ENCODE peak calls at places on chromosome 20, in five cellular contexts. O is GM13977, B is fibroblast of lung, K is RWPE1, Y is B cell. T is an unnamed sample.

GRCh38 chr20:22572023-22572422 is 12.3 kb downstream of the FOXA2 start:
- DNase-seq in O (no peak), K (no peak), B (no peak), Y (no peak), T (no peak)

GRCh38 chr20:18739785-18740184 is 73.8 kb upstream of the SCP2D1 start:
- DNase-seq in O (no peak), Y (no peak), B (peak; percentile 70), K (no peak), T (peak; percentile 39)

GRCh38 chr20:25361287-25361683 is 29.4 kb downstream of the ABHD12 start:
- DNase-seq in K (no peak), O (no peak), Y (no peak), B (peak; percentile 72), T (no peak)

GRCh38 chr20:32325706-32326506 is 32.2 kb upstream of the ASXL1 start:
- DNase-seq in K (peak; percentile 51), O (no peak), B (peak; percentile 83), Y (no peak), T (no peak)

GRCh38 chr20:41650221-41650948 is 32.2 kb upstream of the CHD6 start:
- DNase-seq in O (no peak), B (no peak), Y (no peak), K (no peak), T (no peak)

GRCh38 chr20:36181934-36182603 is 27.5 kb downstream of the EPB41L1 start:
- DNase-seq in K (no peak), Y (peak; percentile 17), O (no peak), B (peak; percentile 43), T (no peak)

GRCh38 chr20:571754-572331 is 28.3 kb upstream of the CSNK2A1 start:
- DNase-seq in K (no peak), Y (no peak), O (no peak), B (peak; percentile 13), T (peak; percentile 61)

GRCh38 chr20:4161447-4162251 is 146.3 kb upstream of the RNF24 start:
- DNase-seq in K (peak; percentile 36), B (peak; percentile 24), O (no peak), Y (no peak), T (no peak)

GRCh38 chr20:3871549-3872265 is 17.5 kb upstream of the PANK2 start:
- DNase-seq in O (no peak), Y (no peak), B (no peak), K (peak; percentile 50), T (no peak)

GRCh38 chr20:22227301-22227700 is 357.1 kb downstream of the FOXA2 start:
- DNase-seq in K (no peak), B (peak; percentile 0), Y (no peak), O (no peak), T (no peak)

GRCh38 chr20:51128198-51128597 is 105.3 kb upstream of the KCNG1 start:
- DNase-seq in Y (no peak), K (peak; percentile 64), O (peak; percentile 38), B (peak; percentile 92), T (no peak)

DNA sequence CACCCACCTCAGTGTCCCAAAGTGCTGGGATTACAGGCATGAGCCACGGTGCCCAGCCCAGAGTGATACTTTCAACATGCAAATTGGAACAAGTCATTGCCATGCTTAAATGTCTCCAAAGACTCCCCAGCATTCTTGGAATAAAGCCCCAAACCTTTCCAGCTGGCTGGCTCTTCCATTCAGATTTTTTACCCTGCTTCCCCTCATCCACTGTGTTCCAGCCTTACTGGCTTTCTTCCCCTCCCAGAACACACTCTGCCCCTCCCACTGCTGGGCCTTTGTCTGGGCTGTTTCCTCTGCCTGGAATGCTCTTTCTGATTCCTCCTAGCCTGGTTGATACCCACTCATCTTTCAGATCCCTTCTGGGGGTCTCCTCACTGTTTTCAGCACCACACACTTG is 40.1 kb upstream of the NNAT start:
- DNase-seq in K (no peak), O (no peak), Y (no peak), B (no peak), T (no peak)
- TF ChIP-seq CTCF in K (no peak), O (no peak), Y (no peak), B (no peak), T (no peak)

DNA sequence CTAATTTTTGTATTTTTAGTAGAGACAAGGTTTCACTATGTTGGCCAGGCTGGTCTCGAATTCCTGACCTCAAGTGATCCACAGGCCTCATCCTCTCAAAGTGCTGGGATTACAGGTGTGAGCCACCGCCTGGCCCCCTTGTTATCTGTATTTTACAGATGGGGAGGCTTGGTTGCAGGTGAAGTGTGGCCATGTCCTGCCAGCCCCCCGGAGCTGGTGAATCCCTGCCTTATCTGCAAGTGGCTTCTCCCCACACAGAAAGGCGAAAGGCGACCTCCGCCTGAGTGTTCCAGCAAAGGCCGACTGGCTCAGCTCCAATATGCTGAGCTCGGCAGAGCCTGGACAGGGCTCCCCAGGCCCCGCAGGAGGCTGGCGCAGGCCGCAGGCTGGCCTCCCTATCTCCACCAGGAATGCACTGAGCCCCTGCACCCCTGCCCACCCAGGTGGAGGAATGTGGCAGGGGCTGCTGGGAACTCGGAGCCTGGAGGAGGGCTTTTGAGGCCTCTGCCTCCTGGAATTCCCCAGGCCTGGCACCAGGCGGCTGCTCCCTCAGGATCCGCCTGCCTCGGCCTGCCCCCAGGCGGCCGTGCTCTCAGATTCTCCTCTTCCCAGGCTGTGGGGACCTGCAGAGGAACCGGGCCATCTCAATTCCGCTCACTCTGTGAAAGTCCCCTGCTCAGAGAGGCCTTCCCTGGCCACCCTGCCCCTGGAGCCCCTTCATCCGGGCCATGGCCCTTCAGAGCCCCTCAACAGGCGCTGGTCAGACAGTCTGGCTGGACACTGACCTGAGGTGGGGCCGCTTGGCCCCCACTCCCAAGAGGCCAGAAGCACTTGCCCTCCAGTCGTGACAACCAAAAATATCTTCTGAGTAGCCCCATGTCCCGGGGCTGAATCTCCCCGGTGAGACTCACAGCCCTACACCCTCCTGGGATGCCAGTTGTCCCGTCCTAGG is 9.3 kb upstream of the LAMA5 start:
- DNase-seq in K (no peak), Y (no peak), B (peak; percentile 49), O (no peak), T (no peak)
- TF ChIP-seq CTCF in K (peak; percentile 80), Y (no peak), B (peak; percentile 49), O (no peak), T (no peak)

DNA sequence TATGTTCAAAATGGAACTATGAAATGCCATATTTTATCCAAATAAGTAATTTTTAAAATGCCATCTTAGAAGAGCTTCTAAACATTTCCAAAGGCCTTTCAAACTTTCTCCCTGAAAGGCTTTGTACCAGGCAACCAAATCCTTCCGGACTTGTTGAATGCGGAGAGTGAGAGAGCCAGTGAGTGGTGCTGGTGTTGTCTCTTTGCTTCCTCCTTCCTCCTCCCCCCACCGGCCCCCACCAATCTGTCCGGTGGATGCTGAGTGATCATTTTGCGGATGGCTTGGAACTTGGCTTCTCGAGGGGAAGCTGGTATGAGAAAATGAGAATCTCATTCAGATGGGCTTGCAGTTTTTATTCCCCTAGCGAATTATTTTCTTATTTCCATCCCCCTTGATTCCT is 97.3 kb downstream of the ANKRD60 start:
- DNase-seq in Y (no peak), K (no peak), O (no peak), B (peak; percentile 64), T (no peak)
- TF ChIP-seq CTCF in Y (no peak), K (no peak), O (no peak), B (no peak), T (no peak)

GRCh38 chr20:39825950-39826349 is 863.1 kb downstream of the MAFB start:
- DNase-seq in O (peak; percentile 26), K (no peak), B (peak; percentile 80), Y (no peak), T (no peak)
- TF ChIP-seq CTCF in O (no peak), K (no peak), B (no peak), Y (no peak), T (no peak)

DNA sequence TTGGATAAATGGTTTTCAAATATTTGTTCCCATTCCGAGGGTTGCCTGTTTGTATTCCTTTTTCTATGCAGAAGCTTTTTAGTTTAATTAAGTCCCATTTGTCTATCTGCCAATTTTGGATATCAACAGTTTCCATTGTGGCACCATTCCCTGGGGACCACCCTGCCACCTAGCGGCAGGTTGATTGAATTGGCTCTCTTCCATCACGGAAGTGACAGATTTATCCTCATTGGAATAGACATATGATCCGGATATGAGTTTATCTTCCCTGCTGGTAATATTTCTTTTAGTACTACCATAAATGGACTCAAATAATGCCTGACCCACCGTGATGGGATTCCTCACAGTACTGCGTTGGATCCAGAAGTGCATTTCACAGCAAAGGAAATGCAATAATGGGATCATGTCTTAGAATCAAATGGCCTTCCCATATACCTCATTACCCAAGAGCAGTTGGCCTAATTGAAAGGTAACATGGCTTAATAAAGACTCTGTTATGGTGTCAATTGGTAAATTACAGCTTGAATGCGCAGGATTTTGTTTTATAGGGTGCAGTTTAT is 327.0 kb downstream of the BMP2 start:
- DNase-seq in Y (no peak), O (no peak), B (peak; percentile 10), K (peak; percentile 62), T (peak; percentile 71)
- TF ChIP-seq CTCF in Y (peak; percentile 17), O (peak; percentile 67), B (peak; percentile 44), K (peak; percentile 74), T (peak; percentile 95)

DNA sequence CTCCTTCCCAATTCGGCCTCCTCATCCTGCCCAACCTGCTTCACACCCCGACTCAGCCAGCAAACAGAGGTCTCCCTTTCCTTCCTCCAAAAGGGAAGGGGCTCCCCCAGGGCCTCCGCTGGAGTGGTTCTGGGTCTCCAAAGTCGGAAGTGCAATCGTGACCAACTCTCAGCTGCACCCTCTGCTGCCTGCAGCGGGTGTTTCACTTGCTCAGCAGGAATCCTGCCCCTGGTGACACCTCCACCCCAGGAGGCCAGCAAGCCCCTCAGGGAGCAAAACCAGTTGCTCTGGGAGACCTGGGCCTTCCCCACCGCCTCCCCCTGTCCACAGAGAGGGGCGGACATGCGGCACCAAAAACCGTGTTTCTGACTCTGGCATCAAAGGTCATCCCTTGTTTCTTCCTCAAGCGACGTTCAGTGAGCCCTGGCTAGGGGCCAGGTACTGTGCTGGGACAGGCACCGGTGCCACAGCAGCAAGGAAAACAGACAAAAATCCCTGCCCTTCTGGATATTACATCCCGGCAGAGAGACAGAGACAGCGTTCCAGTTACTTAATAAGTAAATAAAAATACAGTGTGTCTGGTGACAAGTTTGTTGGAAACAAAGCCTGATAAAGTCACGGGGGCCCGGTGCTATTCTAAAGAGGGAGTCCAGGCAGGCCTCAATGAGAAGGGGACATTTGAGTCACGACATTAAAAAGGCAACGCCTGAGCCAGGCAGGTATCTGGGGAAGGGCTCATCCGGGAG is 219.0 kb downstream of the BMP7 start:
- DNase-seq in O (no peak), B (no peak), Y (no peak), K (peak; percentile 57), T (peak; percentile 46)
- TF ChIP-seq CTCF in O (no peak), B (no peak), Y (no peak), K (peak; percentile 24), T (no peak)

GRCh38 chr20:34083137-34083536 is 28.9 kb downstream of the EIF2S2 start:
- DNase-seq in K (peak; percentile 96), B (peak; percentile 99), O (no peak), Y (no peak), T (no peak)
- TF ChIP-seq CTCF in K (peak; percentile 71), B (peak; percentile 22), O (no peak), Y (no peak), T (no peak)

GRCh38 chr20:53702617-53703016 is 109.0 kb upstream of the ZNF217 start:
- DNase-seq in O (no peak), Y (no peak), B (no peak), K (no peak), T (no peak)
- TF ChIP-seq CTCF in O (no peak), Y (no peak), B (no peak), K (no peak), T (no peak)

T was measured in glutamatergic neuron.